ENCODE peak calls at places on chromosomes 2 and 18, in six cellular contexts. L is fibroblast of lung, B is transverse colon, R is Panc1, W is uterus, S is upper lobe of right lung. G is an unnamed sample.

GRCh38 chr18:62741118-62741566 is 25.8 kb downstream of the PHLPP1 start:
- DNase-seq in L (peak; percentile 92), B (peak; percentile 42), R (no peak), W (peak; percentile 80), S (no peak), G (no peak)

GRCh38 chr2:43224131-43224570 is 2.3 kb downstream of the ZFP36L2 start:
- DNase-seq in L (peak; percentile 69), B (peak; percentile 77), R (no peak), W (peak; percentile 77), S (peak; percentile 86), G (no peak)

GRCh38 chr18:73908323-73908722 is 239.3 kb downstream of the FBXO15 start:
- DNase-seq in L (peak; percentile 41), B (no peak), R (no peak), W (no peak), S (no peak), G (peak; percentile 26)

GRCh38 chr2:224946911-224947310 is 95.4 kb downstream of the DOCK10 start:
- DNase-seq in L (peak; percentile 89), B (no peak), R (no peak), W (no peak), S (no peak), G (peak; percentile 43)

GRCh38 chr18:57909620-57910019 is 106.5 kb upstream of the ATP8B1 start:
- DNase-seq in L (peak; percentile 68), B (no peak), R (no peak), W (no peak), S (no peak), G (no peak)

GRCh38 chr2:167190053-167190452 is 301.8 kb downstream of the XIRP2 start:
- DNase-seq in L (peak; percentile 89), B (no peak), R (no peak), W (no peak), S (no peak), G (peak; percentile 20)

GRCh38 chr18:14577971-14578370 is 34.6 kb upstream of the POTEC start:
- DNase-seq in L (no peak), B (no peak), R (no peak), W (no peak), S (no peak), G (no peak)

GRCh38 chr2:120499784-120500495 is 154.0 kb downstream of the INHBB start:
- DNase-seq in L (no peak), B (no peak), R (no peak), W (no peak), S (peak; percentile 45), G (no peak)

GRCh38 chr2:174522553-174522952 is 35.7 kb upstream of the GPR155 start:
- DNase-seq in L (peak; percentile 5), B (no peak), R (no peak), W (no peak), S (no peak), G (no peak)

GRCh38 chr2:1371066-1371465 is 42.2 kb upstream of the TPO start:
- DNase-seq in L (no peak), B (no peak), R (no peak), W (no peak), S (no peak), G (no peak)

GRCh38 chr2:45821558-45822271 is 170.2 kb downstream of the PRKCE start:
- DNase-seq in L (peak; percentile 77), B (peak; percentile 69), R (no peak), W (peak; percentile 88), S (peak; percentile 87), G (peak; percentile 73)

GRCh38 chr2:149877064-149877463 is 289.5 kb upstream of the MMADHC start:
- DNase-seq in L (no peak), B (no peak), R (no peak), W (no peak), S (no peak), G (no peak)

GRCh38 chr2:203279288-203279687 is 40.5 kb downstream of the CYP20A1 start:
- DNase-seq in L (no peak), B (no peak), R (no peak), W (no peak), S (no peak), G (no peak)

GRCh38 chr2:106115250-106115649 is 78.9 kb downstream of the UXS1 start:
- DNase-seq in L (peak; percentile 67), B (no peak), R (peak; percentile 57), W (no peak), S (no peak), G (no peak)

GRCh38 chr2:96547751-96548161 is 11.2 kb downstream of the ARID5A start:
- DNase-seq in L (peak; percentile 72), B (peak; percentile 3), R (no peak), W (no peak), S (no peak), G (no peak)

GRCh38 chr2:147934881-147935280 is 85.7 kb downstream of the ORC4 start:
- DNase-seq in L (peak; percentile 23), B (no peak), R (no peak), W (no peak), S (no peak), G (no peak)

GRCh38 chr2:117071556-117072102 is 742.9 kb upstream of the DDX18 start:
- DNase-seq in L (no peak), B (no peak), R (no peak), W (no peak), S (peak; percentile 56), G (no peak)

GRCh38 chr2:117127680-117128079 is 686.8 kb upstream of the DDX18 start:
- DNase-seq in L (peak; percentile 1), B (no peak), R (no peak), W (no peak), S (no peak), G (no peak)

GRCh38 chr2:200406379-200406778 is 99.9 kb downstream of the SPATS2L start:
- DNase-seq in L (peak; percentile 47), B (no peak), R (no peak), W (no peak), S (no peak), G (peak; percentile 43)

GRCh38 chr2:208253518-208254117 is 1.3 kb downstream of the IDH1 start:
- DNase-seq in L (peak; percentile 17), B (no peak), R (no peak), W (no peak), S (no peak), G (no peak)

GRCh38 chr18:75464356-75464755 is 36.9 kb upstream of the SMIM21 start:
- DNase-seq in L (no peak), B (no peak), R (no peak), W (no peak), S (no peak), G (no peak)

GRCh38 chr2:38261569-38262513 is 115.2 kb downstream of the ATL2 start:
- DNase-seq in L (no peak), B (no peak), R (no peak), W (no peak), S (no peak), G (peak; percentile 80)

GRCh38 chr2:122267947-122268346 is 512.5 kb downstream of the TSN start:
- DNase-seq in L (no peak), B (no peak), R (no peak), W (no peak), S (no peak), G (no peak)

GRCh38 chr18:29496276-29496675 is 1319.3 kb upstream of the CDH2 start:
- DNase-seq in L (no peak), B (no peak), R (no peak), W (no peak), S (no peak), G (no peak)

DNA sequence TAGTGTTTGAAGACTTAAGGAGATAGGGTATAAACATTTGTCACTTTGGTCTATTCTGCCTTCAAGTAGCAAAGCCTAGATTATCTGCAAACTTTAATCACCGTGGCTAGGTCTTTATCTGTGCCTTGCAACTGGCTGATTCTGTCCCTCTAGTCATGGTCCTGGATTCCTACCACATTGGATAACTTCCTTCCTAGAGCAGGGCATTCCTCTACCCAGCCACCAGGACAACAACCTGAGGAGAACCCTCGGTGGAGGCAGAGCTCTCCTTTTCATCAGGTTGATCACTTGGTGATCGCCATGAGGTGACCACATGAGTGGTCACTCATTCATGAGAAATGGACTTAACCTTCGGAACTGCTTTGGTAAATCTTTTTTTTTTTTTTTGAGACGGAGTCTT is 25.3 kb upstream of the PTPRM start:
- DNase-seq in L (no peak), B (no peak), R (no peak), W (no peak), S (no peak), G (no peak)
- H3K27ac ChIP-seq in L (no peak overlapping the region), B (no peak overlapping the region), R (no peak overlapping the region), W (no peak overlapping the region), S (no peak overlapping the region), G (no peak overlapping the region)

GRCh38 chr2:9592699-9593098 is 37.1 kb upstream of the ADAM17 start:
- DNase-seq in L (no peak), B (no peak), R (no peak), W (no peak), S (no peak), G (no peak)

GRCh38 chr2:9593936-9594335 is 36.9 kb downstream of the YWHAQ start:
- DNase-seq in L (no peak), B (no peak), R (no peak), W (no peak), S (no peak), G (no peak)

GRCh38 chr2:9596621-9597311 is 34.0 kb downstream of the YWHAQ start:
- DNase-seq in L (no peak), B (no peak), R (no peak), W (no peak), S (no peak), G (no peak)

GRCh38 chr2:9595746-9596145 is 35.1 kb downstream of the YWHAQ start:
- DNase-seq in L (no peak), B (no peak), R (no peak), W (no peak), S (no peak), G (no peak)

GRCh38 chr2:9594361-9595063 is 36.3 kb downstream of the YWHAQ start:
- DNase-seq in L (peak; percentile 97), B (no peak), R (no peak), W (peak; percentile 35), S (no peak), G (no peak)
- H3K4me3 ChIP-seq in L (no peak overlapping the region), B (no peak overlapping the region), R (no peak overlapping the region), W (no peak overlapping the region), S (no peak overlapping the region), G (no peak overlapping the region)

DNA sequence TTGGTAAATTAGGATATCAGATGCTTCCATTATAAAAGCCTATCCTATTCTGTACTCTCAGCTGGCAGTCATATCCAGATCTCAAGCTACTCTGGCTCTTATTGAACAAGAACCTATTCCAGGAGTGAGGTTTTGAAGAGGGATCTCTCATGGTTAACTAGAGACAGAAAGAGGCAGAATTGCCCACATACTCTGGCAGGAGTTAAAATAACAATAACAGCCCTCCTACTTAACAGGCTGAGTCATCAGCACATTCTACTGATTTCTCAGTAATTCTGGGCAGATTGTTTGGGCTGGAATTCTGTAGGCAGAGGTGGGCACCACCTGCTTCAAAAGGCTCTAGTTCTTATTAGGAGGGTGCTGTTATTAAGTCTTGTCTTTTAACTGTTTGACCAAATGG is 142.0 kb upstream of the UNC80 start:
- DNase-seq in L (peak; percentile 87), B (no peak), R (no peak), W (no peak), S (no peak), G (peak; percentile 45)
- H3K4me1 ChIP-seq in L (no peaks in the 10 kb centered on the region), B (no peaks in the 10 kb centered on the region), R (no peaks in the 10 kb centered on the region), W (no peaks in the 10 kb centered on the region), S (no peaks in the 10 kb centered on the region), G (peaks cover 11% of the 10 kb centered on the region)

GRCh38 chr2:176097820-176098365 is 1.7 kb upstream of the HOXD12 start:
- DNase-seq in L (no peak), B (no peak), R (no peak), W (no peak), S (no peak), G (no peak)
- H3K27ac ChIP-seq in L (no peak overlapping the region), B (no peak overlapping the region), R (no peak overlapping the region), W (no peak overlapping the region), S (no peak overlapping the region), G (peak overlapping the region; percentile 65)

G was measured in SJCRH30.